ENCODE peak calls at places on chromosomes 4 and X, in eight cellular contexts. One of them, this sample, is unnamed.

GRCh38 chr4:88533937-88534750 is 10.6 kb upstream of the PYURF start:
- DNase-seq in IMR-90: peak; percentile 94
- DNase-seq in left ventricle myocardium inferior: no peak
- DNase-seq in uterus: no peak
- DNase-seq in astrocyte: peak; percentile 92
- DNase-seq in A549: no peak
- DNase-seq in CD8-positive, alpha-beta T cell: no peak
- DNase-seq in pancreas: no peak
- DNase-seq in this sample: no peak

GRCh38 chrX:103845165-103845653 is 13.2 kb upstream of the RAB9B start:
- DNase-seq in CD8-positive, alpha-beta T cell: peak; percentile 20
- DNase-seq in uterus: peak; percentile 72
- DNase-seq in pancreas: peak; percentile 25
- DNase-seq in astrocyte: peak; percentile 83
- DNase-seq in left ventricle myocardium inferior: peak; percentile 31
- DNase-seq in IMR-90: peak; percentile 78
- DNase-seq in A549: peak; percentile 64
- DNase-seq in this sample: peak; percentile 30

GRCh38 chrX:2351321-2351720 is 149.5 kb downstream of the DHRSX start:
- DNase-seq in IMR-90: peak; percentile 89
- DNase-seq in A549: peak; percentile 71
- DNase-seq in pancreas: no peak
- DNase-seq in CD8-positive, alpha-beta T cell: no peak
- DNase-seq in uterus: peak; percentile 26
- DNase-seq in astrocyte: peak; percentile 70
- DNase-seq in left ventricle myocardium inferior: no peak
- DNase-seq in this sample: peak; percentile 83

GRCh38 chr4:157421365-157421764 is 200.8 kb downstream of the GRIA2 start:
- DNase-seq in uterus: no peak
- DNase-seq in left ventricle myocardium inferior: no peak
- DNase-seq in A549: no peak
- DNase-seq in CD8-positive, alpha-beta T cell: no peak
- DNase-seq in astrocyte: no peak
- DNase-seq in pancreas: no peak
- DNase-seq in IMR-90: no peak
- DNase-seq in this sample: no peak

GRCh38 chrX:10089378-10089795 is 67.4 kb upstream of the CLCN4 start:
- DNase-seq in astrocyte: peak; percentile 49
- DNase-seq in uterus: no peak
- DNase-seq in CD8-positive, alpha-beta T cell: no peak
- DNase-seq in IMR-90: peak; percentile 36
- DNase-seq in pancreas: no peak
- DNase-seq in A549: peak; percentile 36
- DNase-seq in left ventricle myocardium inferior: no peak
- DNase-seq in this sample: no peak

GRCh38 chr4:151968643-151969042 is 207.8 kb upstream of the GATB start:
- DNase-seq in uterus: no peak
- DNase-seq in left ventricle myocardium inferior: no peak
- DNase-seq in A549: no peak
- DNase-seq in CD8-positive, alpha-beta T cell: no peak
- DNase-seq in astrocyte: no peak
- DNase-seq in pancreas: no peak
- DNase-seq in IMR-90: no peak
- DNase-seq in this sample: no peak

GRCh38 chr4:184386271-184386781 is 88.0 kb downstream of the IRF2 start:
- DNase-seq in pancreas: no peak
- DNase-seq in astrocyte: no peak
- DNase-seq in A549: no peak
- DNase-seq in CD8-positive, alpha-beta T cell: no peak
- DNase-seq in IMR-90: no peak
- DNase-seq in left ventricle myocardium inferior: peak; percentile 57
- DNase-seq in uterus: no peak
- DNase-seq in this sample: peak; percentile 53

GRCh38 chrX:119411959-119412358 is 12.8 kb downstream of the SLC25A43 start:
- DNase-seq in IMR-90: no peak
- DNase-seq in left ventricle myocardium inferior: no peak
- DNase-seq in astrocyte: no peak
- DNase-seq in CD8-positive, alpha-beta T cell: no peak
- DNase-seq in pancreas: no peak
- DNase-seq in A549: peak; percentile 37
- DNase-seq in uterus: no peak
- DNase-seq in this sample: no peak

GRCh38 chr4:175412744-175413143 is 399.3 kb downstream of the GPM6A start:
- DNase-seq in uterus: no peak
- DNase-seq in astrocyte: peak; percentile 91
- DNase-seq in CD8-positive, alpha-beta T cell: no peak
- DNase-seq in IMR-90: peak; percentile 63
- DNase-seq in left ventricle myocardium inferior: no peak
- DNase-seq in A549: no peak
- DNase-seq in pancreas: no peak
- DNase-seq in this sample: no peak

GRCh38 chr4:104976258-104976657 is 170.4 kb upstream of the TET2 start:
- DNase-seq in left ventricle myocardium inferior: no peak
- DNase-seq in A549: no peak
- DNase-seq in pancreas: no peak
- DNase-seq in IMR-90: no peak
- DNase-seq in uterus: no peak
- DNase-seq in astrocyte: no peak
- DNase-seq in CD8-positive, alpha-beta T cell: no peak
- DNase-seq in this sample: no peak

GRCh38 chr4:52780627-52781354 is 29.6 kb upstream of the ERVMER34-1 start:
- DNase-seq in IMR-90: no peak
- DNase-seq in astrocyte: no peak
- DNase-seq in uterus: no peak
- DNase-seq in CD8-positive, alpha-beta T cell: no peak
- DNase-seq in A549: peak; percentile 6
- DNase-seq in pancreas: no peak
- DNase-seq in left ventricle myocardium inferior: no peak
- DNase-seq in this sample: no peak

GRCh38 chr4:52889354-52889753 is 27.2 kb downstream of the RASL11B start:
- DNase-seq in left ventricle myocardium inferior: no peak
- DNase-seq in astrocyte: no peak
- DNase-seq in A549: no peak
- DNase-seq in pancreas: no peak
- DNase-seq in uterus: no peak
- DNase-seq in IMR-90: no peak
- DNase-seq in CD8-positive, alpha-beta T cell: no peak
- DNase-seq in this sample: no peak

GRCh38 chr4:121370729-121371325 is 10.0 kb downstream of the QRFPR start:
- DNase-seq in astrocyte: no peak
- DNase-seq in A549: peak; percentile 23
- DNase-seq in uterus: peak; percentile 24
- DNase-seq in pancreas: no peak
- DNase-seq in left ventricle myocardium inferior: peak; percentile 22
- DNase-seq in CD8-positive, alpha-beta T cell: no peak
- DNase-seq in IMR-90: peak; percentile 33
- DNase-seq in this sample: no peak

GRCh38 chr4:2866891-2867290 is 23.2 kb downstream of the ADD1 start:
- DNase-seq in astrocyte: peak; percentile 39
- DNase-seq in pancreas: no peak
- DNase-seq in CD8-positive, alpha-beta T cell: no peak
- DNase-seq in left ventricle myocardium inferior: no peak
- DNase-seq in A549: no peak
- DNase-seq in uterus: no peak
- DNase-seq in IMR-90: peak; percentile 39
- DNase-seq in this sample: no peak
- H3K4me1 ChIP-seq in astrocyte: peaks cover 35% of the 10 kb centered on the region
- H3K4me1 ChIP-seq in pancreas: peaks cover 74% of the 10 kb centered on the region
- H3K4me1 ChIP-seq in CD8-positive, alpha-beta T cell: peaks cover 35% of the 10 kb centered on the region
- H3K4me1 ChIP-seq in left ventricle myocardium inferior: peaks cover 100% of the 10 kb centered on the region
- H3K4me1 ChIP-seq in A549: peaks cover 36% of the 10 kb centered on the region
- H3K4me1 ChIP-seq in uterus: no peaks in the 10 kb centered on the region
- H3K4me1 ChIP-seq in IMR-90: peaks cover 33% of the 10 kb centered on the region
- H3K4me1 ChIP-seq in this sample: peaks cover 99% of the 10 kb centered on the region

DNA sequence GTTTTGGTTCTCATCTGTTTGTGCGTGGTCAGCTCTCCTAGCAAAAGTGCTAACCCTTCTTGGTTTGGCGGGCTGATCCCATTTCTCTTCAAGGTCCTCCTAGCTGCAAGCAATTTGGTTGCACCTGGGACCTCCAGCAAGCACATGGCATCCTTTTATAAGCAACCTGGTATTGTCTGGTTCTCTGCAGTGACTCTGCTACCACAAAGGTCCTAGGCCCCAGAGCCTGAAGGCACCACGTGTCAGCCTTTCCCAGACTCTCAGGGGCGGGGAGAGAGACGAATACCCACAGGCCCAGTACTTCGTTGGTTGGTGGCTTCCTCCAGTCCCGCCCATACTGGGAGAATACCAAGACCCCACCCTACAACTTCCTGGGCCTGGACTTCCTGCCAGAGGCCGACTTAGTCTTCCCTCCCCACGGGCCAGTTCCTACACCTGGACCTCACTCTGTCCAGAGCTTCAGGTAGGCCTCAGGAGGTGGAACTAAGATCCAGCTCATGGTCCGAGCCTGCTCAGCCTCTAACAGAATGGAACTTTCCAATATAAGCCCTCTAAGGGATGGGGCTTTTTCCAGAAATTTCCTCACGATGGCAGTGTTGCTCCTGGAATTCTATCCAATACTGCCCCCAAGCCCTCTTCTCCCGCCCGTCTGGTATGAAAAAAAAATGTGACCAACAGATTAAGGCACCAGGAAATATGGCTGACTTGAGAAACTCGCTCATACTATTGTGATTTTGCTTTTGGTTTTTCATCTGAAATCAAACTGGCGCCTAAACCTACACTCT is 192.5 kb upstream of the STK26 start:
- DNase-seq in CD8-positive, alpha-beta T cell: no peak
- DNase-seq in pancreas: peak; percentile 79
- DNase-seq in left ventricle myocardium inferior: peak; percentile 40
- DNase-seq in A549: peak; percentile 75
- DNase-seq in IMR-90: peak; percentile 69
- DNase-seq in astrocyte: peak; percentile 30
- DNase-seq in uterus: peak; percentile 80
- DNase-seq in this sample: peak; percentile 32
- TF ChIP-seq CTCF in CD8-positive, alpha-beta T cell: no peak
- TF ChIP-seq CTCF in pancreas: peak; percentile 43
- TF ChIP-seq CTCF in left ventricle myocardium inferior: peak; percentile 55
- TF ChIP-seq CTCF in A549: peak; percentile 33
- TF ChIP-seq CTCF in IMR-90: peak; percentile 60
- TF ChIP-seq CTCF in astrocyte: peak; percentile 37
- TF ChIP-seq CTCF in uterus: peak; percentile 65
- TF ChIP-seq CTCF in this sample: peak; percentile 73

GRCh38 chr4:2497931-2498330 is 29.0 kb downstream of the RNF4 start:
- DNase-seq in left ventricle myocardium inferior: no peak
- DNase-seq in astrocyte: no peak
- DNase-seq in CD8-positive, alpha-beta T cell: no peak
- DNase-seq in uterus: no peak
- DNase-seq in A549: no peak
- DNase-seq in pancreas: no peak
- DNase-seq in IMR-90: no peak
- DNase-seq in this sample: no peak

GRCh38 chr4:2494992-2495391 is 26.1 kb downstream of the RNF4 start:
- DNase-seq in A549: no peak
- DNase-seq in uterus: no peak
- DNase-seq in astrocyte: no peak
- DNase-seq in CD8-positive, alpha-beta T cell: no peak
- DNase-seq in left ventricle myocardium inferior: no peak
- DNase-seq in pancreas: no peak
- DNase-seq in IMR-90: no peak
- DNase-seq in this sample: no peak

GRCh38 chr4:2501034-2501594 is 32.2 kb downstream of the RNF4 start:
- DNase-seq in IMR-90: no peak
- DNase-seq in uterus: no peak
- DNase-seq in CD8-positive, alpha-beta T cell: no peak
- DNase-seq in A549: no peak
- DNase-seq in left ventricle myocardium inferior: no peak
- DNase-seq in pancreas: no peak
- DNase-seq in astrocyte: no peak
- DNase-seq in this sample: no peak

GRCh38 chr4:2500547-2500946 is 31.6 kb downstream of the RNF4 start:
- DNase-seq in astrocyte: no peak
- DNase-seq in IMR-90: peak; percentile 33
- DNase-seq in pancreas: no peak
- DNase-seq in uterus: no peak
- DNase-seq in left ventricle myocardium inferior: no peak
- DNase-seq in A549: no peak
- DNase-seq in CD8-positive, alpha-beta T cell: no peak
- DNase-seq in this sample: no peak

GRCh38 chr4:2497324-2497723 is 28.4 kb downstream of the RNF4 start:
- DNase-seq in CD8-positive, alpha-beta T cell: no peak
- DNase-seq in uterus: no peak
- DNase-seq in astrocyte: no peak
- DNase-seq in A549: no peak
- DNase-seq in IMR-90: no peak
- DNase-seq in left ventricle myocardium inferior: no peak
- DNase-seq in pancreas: no peak
- DNase-seq in this sample: no peak
- H3K27ac ChIP-seq in CD8-positive, alpha-beta T cell: no peak overlapping the region
- H3K27ac ChIP-seq in uterus: no peak overlapping the region
- H3K27ac ChIP-seq in astrocyte: no peak overlapping the region
- H3K27ac ChIP-seq in A549: no peak overlapping the region
- H3K27ac ChIP-seq in IMR-90: no peak overlapping the region
- H3K27ac ChIP-seq in left ventricle myocardium inferior: no peak overlapping the region
- H3K27ac ChIP-seq in pancreas: no peak overlapping the region
- H3K27ac ChIP-seq in this sample: no peak overlapping the region

DNA sequence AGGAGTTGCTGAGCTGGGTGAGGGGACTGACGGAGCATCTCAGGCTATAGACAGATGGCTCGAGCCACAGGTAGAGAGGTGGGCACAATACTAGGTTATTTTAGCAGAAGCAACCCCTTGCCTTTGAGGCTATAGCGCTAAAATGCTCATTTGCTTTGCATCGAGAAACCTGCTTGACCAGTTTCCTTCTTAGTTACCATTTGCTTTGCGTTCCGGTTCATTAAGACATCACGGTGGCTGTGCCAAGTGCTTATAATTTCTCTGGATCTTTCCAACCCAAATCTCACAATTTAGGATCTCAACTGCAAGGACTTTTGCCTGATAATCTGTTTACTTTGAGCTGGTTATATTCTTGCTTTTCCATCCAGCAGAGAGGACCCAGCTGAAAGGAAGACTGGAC is 40.8 kb downstream of the DLG3 start:
- DNase-seq in pancreas: no peak
- DNase-seq in uterus: no peak
- DNase-seq in left ventricle myocardium inferior: no peak
- DNase-seq in CD8-positive, alpha-beta T cell: no peak
- DNase-seq in A549: no peak
- DNase-seq in IMR-90: no peak
- DNase-seq in astrocyte: no peak
- DNase-seq in this sample: no peak
- H3K4me1 ChIP-seq in pancreas: peaks cover 19% of the 10 kb centered on the region
- H3K4me1 ChIP-seq in uterus: no peaks in the 10 kb centered on the region
- H3K4me1 ChIP-seq in left ventricle myocardium inferior: peaks cover 10% of the 10 kb centered on the region
- H3K4me1 ChIP-seq in CD8-positive, alpha-beta T cell: no peaks in the 10 kb centered on the region
- H3K4me1 ChIP-seq in A549: peaks cover 6% of the 10 kb centered on the region
- H3K4me1 ChIP-seq in IMR-90: peaks cover 2% of the 10 kb centered on the region
- H3K4me1 ChIP-seq in astrocyte: peaks cover 7% of the 10 kb centered on the region
- H3K4me1 ChIP-seq in this sample: no peaks in the 10 kb centered on the region

DNA sequence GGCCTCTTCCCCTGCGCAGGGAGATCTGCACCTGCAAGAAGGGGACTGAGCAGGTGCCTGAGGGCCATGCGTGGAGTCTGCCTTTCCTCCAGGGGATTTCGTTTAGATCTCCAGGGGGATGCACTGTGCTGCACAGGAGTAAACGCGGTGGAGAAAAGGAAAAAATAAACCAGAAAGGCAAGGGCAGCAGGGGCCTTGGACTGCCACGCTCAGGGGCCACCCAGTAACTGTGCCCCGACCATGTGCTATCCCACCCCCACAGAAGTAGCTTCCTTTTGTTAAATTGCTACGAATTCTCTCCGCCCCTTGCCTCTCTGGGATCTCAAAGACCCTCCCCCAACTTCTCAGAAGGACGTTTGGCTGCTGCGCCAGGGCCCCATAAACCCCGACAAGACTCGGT is 17.2 kb upstream of the HMX1 start:
- DNase-seq in A549: no peak
- DNase-seq in astrocyte: no peak
- DNase-seq in uterus: no peak
- DNase-seq in CD8-positive, alpha-beta T cell: no peak
- DNase-seq in IMR-90: no peak
- DNase-seq in left ventricle myocardium inferior: no peak
- DNase-seq in pancreas: no peak
- DNase-seq in this sample: no peak
- TF ChIP-seq CTCF in A549: no peak
- TF ChIP-seq CTCF in astrocyte: no peak
- TF ChIP-seq CTCF in uterus: no peak
- TF ChIP-seq CTCF in CD8-positive, alpha-beta T cell: no peak
- TF ChIP-seq CTCF in IMR-90: no peak
- TF ChIP-seq CTCF in left ventricle myocardium inferior: no peak
- TF ChIP-seq CTCF in pancreas: no peak
- TF ChIP-seq CTCF in this sample: no peak